ENCODE peak calls at places on chromosome 12, in ten cellular contexts. A is GM10248, E is lower lobe of right lung, B is brain microvascular endothelial cell, N is PC-3, H is breast epithelium, Q is tibial nerve, X is neural progenitor cell, K is IMR-90, D is left ventricle myocardium inferior. S is an unnamed sample.

GRCh38 chr12:70576341-70577282 is 60.6 kb downstream of the PTPRB start:
- DNase-seq in A (peak), E (no peak), B (peak), N (peak), H (no peak), Q (no peak), X (peak), K (peak), D (no peak), S (no peak)

GRCh38 chr12:112904571-112904970 is 2.2 kb upstream of the OAS1 start:
- DNase-seq in A (no peak), E (no peak), B (peak), N (peak), H (no peak), Q (no peak), X (no peak), K (no peak), D (no peak), S (no peak)

GRCh38 chr12:38886064-38886463 is 19.3 kb downstream of the CPNE8 start:
- DNase-seq in A (no peak), E (no peak), B (peak), N (peak), H (no peak), Q (no peak), X (no peak), K (no peak), D (peak), S (no peak)

GRCh38 chr12:93001407-93001806 is 72.3 kb upstream of the EEA1 start:
- DNase-seq in A (no peak), E (no peak), B (no peak), N (no peak), H (no peak), Q (no peak), X (no peak), K (no peak), D (no peak), S (no peak)

GRCh38 chr12:131473261-131473660 is 237.6 kb upstream of the SFSWAP start:
- DNase-seq in A (no peak), E (no peak), B (no peak), N (no peak), H (no peak), Q (no peak), X (no peak), K (no peak), D (no peak), S (no peak)

GRCh38 chr12:92505373-92506340 is 197.1 kb upstream of the PLEKHG7 start:
- DNase-seq in A (peak), E (peak), B (peak), N (no peak), H (no peak), Q (peak), X (peak), K (peak), D (peak), S (peak)

GRCh38 chr12:95319694-95320331 is 102.2 kb downstream of the VEZT start:
- DNase-seq in A (no peak), E (no peak), B (peak), N (peak), H (no peak), Q (no peak), X (no peak), K (peak), D (no peak), S (no peak)

GRCh38 chr12:20154060-20154459 is 214.3 kb upstream of the PDE3A start:
- DNase-seq in A (no peak), E (no peak), B (peak), N (no peak), H (no peak), Q (no peak), X (no peak), K (peak), D (no peak), S (no peak)

GRCh38 chr12:102596687-102597086 is 116.3 kb upstream of the IGF1 start:
- DNase-seq in A (no peak), E (no peak), B (no peak), N (no peak), H (no peak), Q (no peak), X (no peak), K (no peak), D (no peak), S (no peak)
- TF ChIP-seq CTCF in A (no peak), E (no peak), B (no peak), N (no peak), H (no peak), Q (no peak), X (no peak), K (no peak), D (no peak), S (no peak)

GRCh38 chr12:125443316-125443715 is 378.1 kb downstream of the AACS start:
- DNase-seq in A (no peak), E (no peak), B (no peak), N (no peak), H (no peak), Q (no peak), X (peak), K (no peak), D (no peak), S (no peak)
- TF ChIP-seq CTCF in A (no peak), E (no peak), B (no peak), N (no peak), H (no peak), Q (no peak), X (no peak), K (no peak), D (no peak), S (no peak)

DNA sequence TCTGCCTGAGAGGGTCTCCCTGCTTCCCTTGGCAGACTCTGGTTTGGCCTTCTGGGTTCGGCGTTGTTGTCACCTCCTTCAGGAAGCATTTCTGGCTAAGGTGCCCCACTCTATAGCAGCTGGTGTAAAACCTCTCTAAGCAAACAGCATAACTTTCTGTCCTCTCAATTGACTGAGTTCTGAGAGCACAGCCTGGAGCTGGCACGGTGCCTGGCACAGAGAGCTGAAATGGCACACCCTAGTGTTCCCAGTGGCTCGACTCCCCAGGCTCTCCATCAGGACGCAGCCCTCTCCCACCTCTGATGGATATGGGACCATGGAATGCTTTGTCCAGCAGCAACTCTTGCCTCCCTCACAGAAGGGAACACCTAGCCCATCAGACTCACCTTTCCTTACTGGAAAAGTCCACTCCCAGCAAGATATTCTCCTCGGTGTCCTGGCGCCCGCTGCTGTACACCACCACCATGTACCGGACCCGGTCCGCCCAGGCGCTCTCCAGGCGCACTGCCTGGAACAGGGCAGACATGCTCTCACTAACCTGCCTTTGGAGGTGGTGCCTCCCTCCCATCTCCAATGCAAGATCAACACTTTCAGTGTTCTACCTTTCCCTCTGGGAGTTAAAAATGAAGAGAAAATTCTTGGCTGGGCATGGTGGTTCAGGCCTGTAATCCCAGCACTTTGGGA is 40.6 kb downstream of the SSH1 start:
- DNase-seq in A (no peak), E (no peak), B (no peak), N (no peak), H (no peak), Q (no peak), X (no peak), K (no peak), D (peak), S (peak)
- TF ChIP-seq CTCF in A (no peak), E (no peak), B (no peak), N (no peak), H (no peak), Q (no peak), X (no peak), K (no peak), D (peak), S (no peak)

DNA sequence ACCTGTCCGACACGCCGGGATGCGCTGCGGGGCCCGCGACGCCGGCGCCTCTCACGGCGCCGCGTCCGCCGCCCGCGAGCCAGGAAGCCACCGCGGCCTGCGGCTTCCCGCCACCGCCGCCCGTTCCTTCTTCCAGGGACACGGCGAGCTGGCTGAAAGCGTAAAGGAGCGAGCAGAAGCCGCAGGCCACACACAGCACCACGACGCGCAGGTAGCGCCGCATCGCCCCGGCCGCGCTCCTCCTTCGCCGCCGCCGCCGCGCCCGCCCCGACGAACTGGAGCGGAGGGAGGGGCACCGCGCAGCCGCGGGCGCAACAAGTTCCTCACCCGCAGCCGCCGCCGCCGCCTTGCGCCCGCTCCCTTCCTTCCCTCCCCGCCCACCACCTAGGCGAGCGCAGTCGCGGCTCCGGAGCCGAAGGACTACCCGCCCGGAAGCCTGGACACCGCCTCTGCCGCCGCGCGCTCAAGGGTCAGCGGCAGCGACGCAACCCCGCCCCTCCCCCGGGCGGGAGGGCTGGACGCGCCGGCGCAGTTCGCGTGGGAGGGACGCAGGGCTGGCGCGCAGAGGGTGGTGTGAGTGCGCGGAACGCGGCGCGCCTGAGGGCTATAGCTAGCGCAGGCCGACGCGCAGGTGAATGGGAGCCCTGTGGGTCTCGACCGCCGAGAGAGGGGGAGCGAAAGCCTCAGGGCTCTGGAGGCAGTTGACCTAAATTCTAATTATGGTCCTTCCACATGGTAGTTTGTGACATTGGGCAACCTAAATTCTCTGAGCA is at the start of gene GXYLT1:
- DNase-seq in A (peak), E (peak), B (peak), N (peak), H (peak), Q (peak), X (peak), K (peak), D (peak), S (peak)
- TF ChIP-seq CTCF in A (no peak), E (no peak), B (no peak), N (no peak), H (no peak), Q (no peak), X (no peak), K (no peak), D (no peak), S (no peak)

GRCh38 chr12:71938728-71939385 is at the start of gene TPH2:
- DNase-seq in A (peak), E (peak), B (peak), N (peak), H (no peak), Q (no peak), X (peak), K (peak), D (peak), S (no peak)
- TF ChIP-seq CTCF in A (peak), E (peak), B (peak), N (peak), H (no peak), Q (no peak), X (peak), K (peak), D (peak), S (no peak)

GRCh38 chr12:126353604-126354003 is 1288.4 kb downstream of the AACS start:
- DNase-seq in A (no peak), E (no peak), B (no peak), N (no peak), H (no peak), Q (no peak), X (no peak), K (no peak), D (no peak), S (no peak)
- TF ChIP-seq CTCF in A (no peak), E (no peak), B (no peak), N (no peak), H (no peak), Q (no peak), X (no peak), K (no peak), D (no peak), S (no peak)

S was measured in lower leg skin.